ENCODE peak calls at places on chromosomes 2 and 18, in nine cellular contexts. R is islet precursor cell, E is G401, K is RPMI8226, O is activated T-cell treated with anti-CD3 and anti-CD28 coated beads for 1 hour, L is RCC 7860, B is HEK293T, M is hypothalamus, P is NCI-H1092. Q is an unnamed sample.
A peak's percentile ranks its signal among the peaks of the same experiment; 100 is the strongest.

GRCh38 chr2:221397179-221397578 is 174.9 kb downstream of the EPHA4 start:
- DNase-seq in L (no peak), P (no peak), B (no peak), O (no peak), E (no peak), K (no peak), R (no peak), M (no peak), Q (no peak)

GRCh38 chr2:157302492-157303099 is 23.0 kb downstream of the ERMN start:
- DNase-seq in B (peak; percentile 62), O (no peak), R (no peak), K (peak; percentile 64), P (peak; percentile 65), E (peak; percentile 84), L (peak; percentile 39), M (peak; percentile 3), Q (peak; percentile 71)

GRCh38 chr18:5879479-5879882 is 15.8 kb downstream of the TMEM200C start:
- DNase-seq in R (no peak), M (no peak), L (peak; percentile 43), E (peak; percentile 48), O (no peak), K (peak; percentile 19), P (no peak), B (peak; percentile 11), Q (peak; percentile 57)

GRCh38 chr2:162232027-162232426 is 11.2 kb downstream of the FAP start:
- DNase-seq in B (no peak), L (no peak), P (no peak), K (no peak), R (no peak), O (no peak), M (no peak), E (no peak), Q (no peak)

GRCh38 chr2:30417253-30417652 is 29.8 kb upstream of the LCLAT1 start:
- DNase-seq in E (no peak), O (no peak), B (no peak), P (no peak), M (no peak), K (no peak), R (peak; percentile 73), L (no peak), Q (no peak)

GRCh38 chr18:31508781-31509180 is 10.8 kb downstream of the DSG2 start:
- DNase-seq in K (no peak), L (peak; percentile 37), M (no peak), B (no peak), P (no peak), R (no peak), E (no peak), O (no peak), Q (no peak)

GRCh38 chr18:48292229-48292628 is 117.0 kb downstream of the ZBTB7C start:
- DNase-seq in O (no peak), P (no peak), E (no peak), K (no peak), M (no peak), L (no peak), B (no peak), R (peak; percentile 63), Q (no peak)

GRCh38 chr18:11154983-11155759 is 5.8 kb upstream of the PIEZO2 start:
- DNase-seq in L (no peak), R (peak; percentile 51), M (no peak), K (no peak), B (no peak), P (no peak), E (no peak), O (no peak), Q (peak; percentile 49)

GRCh38 chr18:21740724-21741510 is at the start of gene MIB1:
- DNase-seq in M (peak; percentile 98), K (no peak), O (peak; percentile 99), R (no peak), L (peak; percentile 87), P (peak; percentile 99), B (peak; percentile 61), E (no peak), Q (no peak)

GRCh38 chr2:66775730-66776422 is 341.0 kb downstream of the MEIS1 start:
- DNase-seq in P (no peak), R (no peak), M (no peak), B (no peak), K (no peak), L (no peak), E (no peak), O (no peak), Q (no peak)

Q was measured in EH.